ENCODE peak calls at places on chromosome 21, in four cellular contexts. N, I, Y and Z are unnamed samples.

GRCh38 chr21:46409641-46410406 is 48.9 kb upstream of the DIP2A start:
- DNase-seq in I (no peak), N (no peak), Y (no peak), Z (peak)

GRCh38 chr21:33973268-33973667 is 57.7 kb upstream of the ATP5PO start:
- DNase-seq in N (no peak), I (no peak), Y (no peak), Z (no peak)

GRCh38 chr21:38455403-38455802 is 42.9 kb downstream of the ERG start:
- DNase-seq in I (no peak), N (no peak), Y (no peak), Z (no peak)

GRCh38 chr21:36723371-36723881 is 24.5 kb downstream of the SIM2 start:
- DNase-seq in N (no peak), Y (no peak), I (no peak), Z (no peak)

GRCh38 chr21:42974832-42975820 is 764 bp downstream of the PKNOX1 start:
- DNase-seq in I (peak), Y (peak), N (peak), Z (peak)

GRCh38 chr21:42062543-42063022 is 8.5 kb upstream of the UMODL1 start:
- DNase-seq in N (no peak), Y (no peak), I (no peak), Z (no peak)

GRCh38 chr21:32330784-32331311 is 32.2 kb downstream of the MRAP start:
- DNase-seq in N (peak), I (no peak), Y (no peak), Z (no peak)

GRCh38 chr21:36626791-36627190 is 72.1 kb upstream of the SIM2 start:
- DNase-seq in I (no peak), Y (no peak), N (no peak), Z (peak)

GRCh38 chr21:36554411-36555157 is 74.7 kb upstream of the CLDN14 start:
- DNase-seq in N (no peak), Y (no peak), I (no peak), Z (no peak)

GRCh38 chr21:33395866-33396265 is 7.3 kb upstream of the IFNGR2 start:
- DNase-seq in I (peak), N (no peak), Y (no peak), Z (no peak)

GRCh38 chr21:28872218-28872617 is 120.5 kb downstream of the LTN1 start:
- DNase-seq in Y (no peak), N (no peak), I (no peak), Z (no peak)

GRCh38 chr21:32597205-32597604 is 11.9 kb upstream of the TCP10L start:
- DNase-seq in N (no peak), I (peak), Y (no peak), Z (no peak)

GRCh38 chr21:39567180-39567972 is 45.4 kb upstream of the B3GALT5 start:
- DNase-seq in I (no peak), N (no peak), Y (no peak), Z (no peak)

GRCh38 chr21:39562791-39563770 is 49.7 kb upstream of the B3GALT5 start:
- DNase-seq in N (no peak), Y (no peak), I (no peak), Z (no peak)

GRCh38 chr21:39564200-39564599 is 48.5 kb upstream of the B3GALT5 start:
- DNase-seq in I (no peak), N (no peak), Y (no peak), Z (no peak)

DNA sequence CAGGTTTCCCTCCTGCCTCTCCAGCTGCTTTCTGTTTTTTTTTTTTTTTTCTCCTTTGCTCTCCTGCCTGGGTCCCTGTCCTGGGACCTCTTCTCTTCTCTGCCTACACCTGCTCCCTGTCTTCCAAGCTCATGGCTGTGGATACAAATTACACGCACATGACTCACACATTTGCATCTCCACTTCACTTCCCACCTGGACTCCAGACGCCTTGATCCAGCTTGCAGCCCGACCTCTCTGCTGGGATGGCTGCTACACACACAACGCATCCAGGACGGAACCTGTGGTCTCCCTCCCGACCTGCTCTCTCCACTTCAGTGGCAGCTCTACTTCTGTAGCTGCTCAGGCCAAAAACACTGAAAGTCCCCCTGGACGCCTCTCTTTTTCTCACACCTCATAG is 44.4 kb upstream of the B3GALT5 start:
- DNase-seq in Y (peak), I (no peak), N (no peak), Z (no peak)
- H2BK12ac ChIP-seq in Y (no peak), I (no peak), N (no peak), Z (no peak)

GRCh38 chr21:44552681-44553080 is 1.4 kb upstream of the KRTAP10-2 start:
- DNase-seq in I (no peak), Y (no peak), N (no peak), Z (no peak)
- H2BK12ac ChIP-seq in I (no peak), Y (no peak), N (peak), Z (no peak)

DNA sequence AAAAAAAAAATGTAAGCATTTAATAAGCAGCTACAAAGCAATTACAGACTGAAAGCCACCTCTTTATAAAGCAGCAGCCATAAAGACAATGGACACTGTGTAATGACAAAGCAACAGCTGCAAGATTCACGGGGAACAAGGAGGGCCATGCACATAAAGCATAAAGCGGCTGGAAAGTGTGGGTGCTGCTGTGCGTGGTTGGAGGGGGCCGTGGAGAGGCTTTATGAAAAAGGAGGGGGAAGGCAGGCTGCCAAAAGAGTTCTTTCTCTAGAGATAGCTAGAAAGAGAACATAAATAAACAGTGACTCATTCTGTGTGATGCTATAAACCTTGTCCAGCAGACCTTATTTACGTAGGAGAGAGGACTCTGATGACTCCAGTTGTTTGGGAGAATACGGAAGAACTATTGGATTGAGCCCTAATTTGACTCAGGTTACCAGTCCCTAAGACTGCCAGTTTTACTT is 49.3 kb downstream of the ADAMTS1 start:
- DNase-seq in N (no peak), Y (no peak), I (peak), Z (peak)
- H2BK12ac ChIP-seq in N (no peak), Y (no peak), I (peak), Z (no peak)

DNA sequence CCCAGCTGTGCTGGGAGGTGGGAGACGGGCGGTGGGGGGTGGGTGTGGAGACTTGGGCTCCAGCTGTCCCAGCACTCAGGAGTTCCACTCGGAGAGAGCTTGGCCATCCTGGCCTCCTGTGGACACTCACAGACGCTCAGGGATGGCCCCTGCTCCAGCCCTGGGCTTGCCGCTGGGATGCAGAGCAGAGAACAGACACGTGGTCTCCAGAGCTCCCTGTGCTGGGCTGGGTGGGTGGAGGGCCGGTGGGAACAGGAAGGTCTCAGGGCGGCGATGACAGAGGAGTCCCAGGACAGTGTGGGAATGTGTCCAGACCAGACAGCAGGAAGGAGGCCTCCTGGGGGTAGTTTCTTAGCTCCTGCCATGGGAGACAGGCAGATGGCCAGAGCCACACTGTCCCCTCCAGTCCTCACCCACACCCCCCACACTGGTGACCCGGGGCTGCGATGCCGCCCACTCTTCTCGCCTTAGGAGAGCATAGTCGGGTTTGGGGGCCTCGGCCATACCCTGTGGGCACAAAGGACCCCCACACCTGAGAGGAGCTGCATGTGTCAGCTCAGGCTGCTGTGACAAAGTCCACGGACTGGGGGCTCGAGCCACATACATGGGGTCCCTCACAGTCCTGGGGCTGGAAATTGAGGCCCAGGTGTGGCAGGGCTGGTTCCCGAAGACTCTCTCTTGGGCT is 2.0 kb downstream of the KRTAP10-9 start:
- DNase-seq in Y (no peak), N (no peak), I (no peak), Z (no peak)
- H2BK12ac ChIP-seq in Y (no peak), N (peak), I (no peak), Z (no peak)